ENCODE peak calls at places on chromosomes 3 and 15, in four cellular contexts. N, L, A and I are unnamed samples.
A peak's percentile ranks its signal among the peaks of the same experiment; 100 is the strongest.

GRCh38 chr3:126567696-126568438 is 9.1 kb upstream of the C3orf22 start:
- DNase-seq in N (no peak), L (no peak), A (no peak), I (no peak)

GRCh38 chr3:46709147-46709654 is 8.0 kb downstream of the TMIE start:
- DNase-seq in N (no peak), L (no peak), A (no peak), I (no peak)

GRCh38 chr3:76044601-76045600 is 259.6 kb upstream of the ZNF717 start:
- DNase-seq in N (peak; percentile 62), L (no peak), A (peak; percentile 23), I (peak; percentile 75)

GRCh38 chr3:123287051-123287961 is 85.6 kb downstream of the SEC22A start:
- DNase-seq in N (no peak), L (no peak), A (no peak), I (no peak)

GRCh38 chr3:74507691-74508090 is 106.8 kb downstream of the CNTN3 start:
- DNase-seq in N (no peak), L (no peak), A (no peak), I (no peak)

GRCh38 chr3:8777978-8778267 is 8.5 kb upstream of the OXTR start:
- DNase-seq in N (no peak), L (no peak), A (no peak), I (no peak)

GRCh38 chr3:28935141-28935540 is 345.7 kb upstream of the RBMS3 start:
- DNase-seq in N (no peak), L (no peak), A (no peak), I (no peak)

GRCh38 chr3:17639765-17640164 is 102.7 kb downstream of the TBC1D5 start:
- DNase-seq in N (peak; percentile 95), L (no peak), A (no peak), I (peak; percentile 73)

GRCh38 chr15:100106732-100107131 is 235.0 kb downstream of the ADAMTS17 start:
- DNase-seq in N (no peak), L (peak; percentile 39), A (no peak), I (no peak)

GRCh38 chr15:64092075-64092820 is 1.4 kb downstream of the CIAO2A start:
- DNase-seq in N (no peak), L (no peak), A (no peak), I (no peak)

GRCh38 chr3:101091489-101091888 is 98.3 kb upstream of the ABI3BP start:
- DNase-seq in N (no peak), L (no peak), A (no peak), I (peak; percentile 37)

GRCh38 chr15:42581272-42581730 is 5.9 kb downstream of the STARD9 start:
- DNase-seq in N (peak; percentile 85), L (peak; percentile 95), A (peak; percentile 84), I (peak; percentile 63)

GRCh38 chr3:87082806-87083440 is 92.0 kb upstream of the VGLL3 start:
- DNase-seq in N (peak; percentile 69), L (no peak), A (no peak), I (peak; percentile 52)

GRCh38 chr3:191355406-191355805 is 25.1 kb upstream of the UTS2B start:
- DNase-seq in N (peak; percentile 13), L (no peak), A (no peak), I (no peak)

GRCh38 chr3:99317196-99317595 is 321.2 kb upstream of the COL8A1 start:
- DNase-seq in N (no peak), L (no peak), A (no peak), I (no peak)

GRCh38 chr3:117054551-117054950 is 345.0 kb downstream of the TUSC7 start:
- DNase-seq in N (no peak), L (no peak), A (no peak), I (no peak)

GRCh38 chr3:56469141-56469540 is 874 bp upstream of the ERC2 start:
- DNase-seq in N (peak; percentile 9), L (no peak), A (no peak), I (no peak)

GRCh38 chr15:91866371-91866905 is 12.9 kb downstream of the SLCO3A1 start:
- DNase-seq in N (no peak), L (no peak), A (peak; percentile 66), I (no peak)

GRCh38 chr3:71341721-71342120 is 241.8 kb downstream of the FOXP1 start:
- DNase-seq in N (peak; percentile 65), L (no peak), A (no peak), I (peak; percentile 51)

GRCh38 chr15:78004919-78005634 is 72.4 kb downstream of the TBC1D2B start:
- DNase-seq in N (peak; percentile 92), L (peak; percentile 91), A (no peak), I (peak; percentile 80)

GRCh38 chr3:170128977-170129431 is 52.5 kb downstream of the PHC3 start:
- DNase-seq in N (peak; percentile 26), L (no peak), A (no peak), I (no peak)

GRCh38 chr3:136957751-136958288 is at the start of gene IL20RB:
- DNase-seq in N (peak; percentile 37), L (no peak), A (no peak), I (no peak)

DNA sequence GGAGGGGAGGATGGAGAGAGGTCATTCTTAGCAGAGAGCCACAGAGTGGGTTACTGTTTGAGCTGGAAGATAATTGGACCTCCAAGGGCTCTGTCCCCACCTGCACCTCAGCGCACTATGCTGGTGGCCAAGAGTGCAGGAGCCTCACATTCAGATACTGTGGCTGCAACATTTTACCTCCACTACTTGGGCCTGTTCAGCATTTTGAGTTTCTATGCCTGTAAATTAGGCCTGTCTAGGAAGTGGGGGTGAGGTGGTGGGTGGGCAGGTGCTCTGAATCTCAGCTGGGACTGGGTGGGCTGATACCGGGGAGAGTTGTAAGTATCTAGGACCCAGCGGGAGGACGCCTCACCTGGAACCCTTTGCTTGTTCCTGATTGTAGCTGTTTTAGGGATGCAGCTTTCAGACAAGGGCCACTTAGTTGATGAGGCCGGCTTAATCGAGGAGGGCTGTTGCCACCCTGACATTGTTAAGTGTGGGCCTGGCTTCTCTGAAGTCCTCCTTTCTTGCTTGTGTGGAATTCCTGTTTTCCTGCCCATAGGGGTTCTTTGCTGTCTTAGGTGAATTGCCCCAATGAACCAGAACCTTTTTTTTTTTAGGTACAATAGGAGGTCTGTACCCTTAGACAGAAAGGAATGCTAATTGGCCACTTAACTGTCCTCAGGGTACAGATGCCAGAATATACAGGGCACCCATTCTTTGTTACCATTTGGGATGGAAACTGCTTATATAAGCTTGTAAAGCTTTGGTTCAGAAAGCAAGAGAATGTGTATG is 83.9 kb downstream of the SMAD3 start:
- DNase-seq in N (peak; percentile 46), L (peak; percentile 52), A (no peak), I (no peak)
- H3K4me3 ChIP-seq in N (peak overlapping the region; percentile 10), L (no peak overlapping the region), A (no peak overlapping the region), I (no peak overlapping the region)

DNA sequence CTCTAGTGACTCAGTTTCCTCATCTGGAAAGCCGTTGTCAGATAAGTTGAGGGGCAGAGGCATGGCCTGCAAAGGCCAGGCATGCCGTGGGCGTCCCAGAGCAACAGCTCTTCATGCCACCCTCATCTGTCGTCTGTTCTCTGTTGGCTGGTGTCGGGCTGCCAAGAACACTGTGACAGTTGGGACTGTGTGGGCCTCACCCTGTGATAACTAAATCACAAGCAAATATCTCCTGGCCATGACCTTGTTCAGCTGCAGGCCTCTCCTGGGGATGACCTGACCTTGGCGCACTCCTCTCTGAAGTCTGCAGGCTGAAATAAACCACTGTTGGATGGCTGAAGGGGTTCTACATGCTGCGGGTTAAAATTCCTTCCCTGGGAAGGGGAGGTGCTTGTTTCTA is 145.9 kb downstream of the SHQ1 start:
- DNase-seq in N (no peak), L (no peak), A (no peak), I (no peak)
- H3K4me3 ChIP-seq in N (no peak overlapping the region), L (no peak overlapping the region), A (no peak overlapping the region), I (no peak overlapping the region)

GRCh38 chr3:114690896-114691295 is 397.1 kb downstream of the TIGIT start:
- DNase-seq in N (no peak), L (no peak), A (no peak), I (no peak)

GRCh38 chr3:114687157-114687556 is 393.3 kb downstream of the TIGIT start:
- DNase-seq in N (no peak), L (no peak), A (no peak), I (no peak)

GRCh38 chr3:114680299-114680698 is 386.5 kb downstream of the TIGIT start:
- DNase-seq in N (no peak), L (no peak), A (no peak), I (no peak)

GRCh38 chr3:114686624-114687023 is 392.8 kb downstream of the TIGIT start:
- DNase-seq in N (no peak), L (no peak), A (no peak), I (no peak)

DNA sequence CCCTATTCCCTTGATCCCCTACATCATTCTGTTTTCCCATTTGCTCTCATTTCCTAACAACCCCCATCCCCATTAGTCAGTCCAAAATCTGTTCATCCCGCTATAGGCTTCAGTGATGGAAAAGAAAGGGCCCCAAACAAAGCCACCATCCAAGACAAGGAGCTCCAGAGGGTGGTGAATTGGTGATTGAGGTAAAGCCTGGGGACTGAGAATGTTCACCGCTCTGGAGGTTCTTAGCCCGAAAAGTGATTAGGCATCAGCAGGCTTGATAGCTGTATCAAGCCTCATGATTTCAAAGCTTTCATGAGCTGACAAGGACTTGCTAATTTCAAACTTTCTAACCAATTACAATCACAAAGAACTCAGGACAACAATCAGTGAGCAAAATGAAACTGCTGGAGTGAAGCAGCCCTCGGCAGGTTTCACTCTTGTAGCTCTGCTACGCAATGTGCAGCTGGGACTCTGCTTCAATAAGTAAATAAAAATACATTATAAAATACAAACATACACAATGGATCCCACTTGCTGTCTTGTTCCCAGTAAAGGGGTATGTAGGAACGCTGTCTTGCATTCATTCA is 391.3 kb downstream of the TIGIT start:
- DNase-seq in N (no peak), L (no peak), A (no peak), I (no peak)
- H3K4me3 ChIP-seq in N (no peak overlapping the region), L (peak overlapping the region; percentile 4), A (no peak overlapping the region), I (no peak overlapping the region)

GRCh38 chr3:181713673-181714270 is 2.0 kb downstream of the SOX2 start:
- DNase-seq in N (no peak), L (no peak), A (no peak), I (no peak)
- H3K4me3 ChIP-seq in N (no peak overlapping the region), L (no peak overlapping the region), A (no peak overlapping the region), I (no peak overlapping the region)

GRCh38 chr3:88434001-88434400 is 284.2 kb downstream of the C3orf38 start:
- DNase-seq in N (no peak), L (no peak), A (no peak), I (no peak)
- H3K4me3 ChIP-seq in N (peak overlapping the region; percentile 36), L (no peak overlapping the region), A (no peak overlapping the region), I (no peak overlapping the region)